ENCODE peak calls at places on chromosomes 12 and 14, in nine cellular contexts. One of them, this sample, is unnamed.

GRCh38 chr14:69886843-69887242 is 7.6 kb downstream of the SMOC1 start:
- DNase-seq in neuronal stem cell: no peak
- DNase-seq in caudate nucleus: no peak
- DNase-seq in uterus: no peak
- DNase-seq in mammary epithelial cell: peak; percentile 80
- DNase-seq in aorta: no peak
- DNase-seq in fibroblast of lung: peak; percentile 30
- DNase-seq in spleen: no peak
- DNase-seq in neural progenitor cell: no peak
- DNase-seq in this sample: no peak

GRCh38 chr12:64893961-64894360 is 69.5 kb downstream of the TBC1D30 start:
- DNase-seq in mammary epithelial cell: peak; percentile 26
- DNase-seq in fibroblast of lung: peak; percentile 69
- DNase-seq in spleen: no peak
- DNase-seq in uterus: no peak
- DNase-seq in aorta: no peak
- DNase-seq in caudate nucleus: no peak
- DNase-seq in neural progenitor cell: no peak
- DNase-seq in neuronal stem cell: no peak
- DNase-seq in this sample: no peak

GRCh38 chr12:100503228-100503628 is 29.6 kb downstream of the NR1H4 start:
- DNase-seq in fibroblast of lung: no peak
- DNase-seq in aorta: no peak
- DNase-seq in caudate nucleus: no peak
- DNase-seq in spleen: no peak
- DNase-seq in uterus: no peak
- DNase-seq in mammary epithelial cell: no peak
- DNase-seq in neuronal stem cell: no peak
- DNase-seq in neural progenitor cell: no peak
- DNase-seq in this sample: no peak

GRCh38 chr14:58864751-58865519 is 227.2 kb downstream of the DACT1 start:
- DNase-seq in caudate nucleus: no peak
- DNase-seq in neural progenitor cell: no peak
- DNase-seq in aorta: no peak
- DNase-seq in fibroblast of lung: peak; percentile 87
- DNase-seq in neuronal stem cell: no peak
- DNase-seq in spleen: no peak
- DNase-seq in uterus: no peak
- DNase-seq in mammary epithelial cell: no peak
- DNase-seq in this sample: no peak

GRCh38 chr14:75428230-75429104 is 645 bp downstream of the JDP2 start:
- DNase-seq in uterus: peak; percentile 55
- DNase-seq in mammary epithelial cell: peak; percentile 23
- DNase-seq in aorta: peak; percentile 76
- DNase-seq in spleen: peak; percentile 90
- DNase-seq in neuronal stem cell: no peak
- DNase-seq in fibroblast of lung: peak; percentile 32
- DNase-seq in neural progenitor cell: no peak
- DNase-seq in caudate nucleus: peak; percentile 59
- DNase-seq in this sample: peak; percentile 10

GRCh38 chr12:109840349-109841073 is 7.3 kb upstream of the TRPV4 start:
- DNase-seq in mammary epithelial cell: peak; percentile 90
- DNase-seq in fibroblast of lung: no peak
- DNase-seq in neural progenitor cell: peak; percentile 48
- DNase-seq in spleen: no peak
- DNase-seq in uterus: no peak
- DNase-seq in aorta: no peak
- DNase-seq in caudate nucleus: no peak
- DNase-seq in neuronal stem cell: no peak
- DNase-seq in this sample: no peak

GRCh38 chr14:95044463-95045254 is 112.7 kb downstream of the DICER1 start:
- DNase-seq in mammary epithelial cell: no peak
- DNase-seq in neuronal stem cell: no peak
- DNase-seq in neural progenitor cell: no peak
- DNase-seq in spleen: peak; percentile 56
- DNase-seq in caudate nucleus: no peak
- DNase-seq in aorta: no peak
- DNase-seq in uterus: peak; percentile 7
- DNase-seq in fibroblast of lung: no peak
- DNase-seq in this sample: no peak

GRCh38 chr12:27530157-27530922 is 6.3 kb downstream of the PPFIBP1 start:
- DNase-seq in caudate nucleus: no peak
- DNase-seq in neuronal stem cell: no peak
- DNase-seq in uterus: no peak
- DNase-seq in spleen: no peak
- DNase-seq in neural progenitor cell: peak; percentile 25
- DNase-seq in aorta: no peak
- DNase-seq in fibroblast of lung: no peak
- DNase-seq in mammary epithelial cell: no peak
- DNase-seq in this sample: no peak

GRCh38 chr12:49537709-49538601 is 875 bp upstream of the KCNH3 start:
- DNase-seq in fibroblast of lung: no peak
- DNase-seq in neural progenitor cell: peak; percentile 76
- DNase-seq in aorta: no peak
- DNase-seq in mammary epithelial cell: no peak
- DNase-seq in neuronal stem cell: no peak
- DNase-seq in spleen: peak; percentile 78
- DNase-seq in caudate nucleus: peak; percentile 64
- DNase-seq in uterus: no peak
- DNase-seq in this sample: no peak

GRCh38 chr12:29282452-29282851 is 98.5 kb downstream of the ERGIC2 start:
- DNase-seq in mammary epithelial cell: no peak
- DNase-seq in aorta: no peak
- DNase-seq in uterus: no peak
- DNase-seq in neural progenitor cell: no peak
- DNase-seq in neuronal stem cell: no peak
- DNase-seq in fibroblast of lung: peak; percentile 49
- DNase-seq in caudate nucleus: no peak
- DNase-seq in spleen: no peak
- DNase-seq in this sample: no peak

GRCh38 chr12:96164951-96165858 is 29.0 kb upstream of the ELK3 start:
- DNase-seq in spleen: peak; percentile 76
- DNase-seq in neural progenitor cell: no peak
- DNase-seq in aorta: no peak
- DNase-seq in uterus: no peak
- DNase-seq in mammary epithelial cell: no peak
- DNase-seq in neuronal stem cell: no peak
- DNase-seq in caudate nucleus: no peak
- DNase-seq in fibroblast of lung: no peak
- DNase-seq in this sample: no peak

GRCh38 chr12:18689781-18690180 is 48.0 kb downstream of the PLCZ1 start:
- DNase-seq in neural progenitor cell: no peak
- DNase-seq in spleen: no peak
- DNase-seq in mammary epithelial cell: no peak
- DNase-seq in aorta: no peak
- DNase-seq in fibroblast of lung: no peak
- DNase-seq in caudate nucleus: no peak
- DNase-seq in neuronal stem cell: no peak
- DNase-seq in uterus: no peak
- DNase-seq in this sample: no peak

GRCh38 chr14:22597771-22598098 is 365 bp upstream of the ABHD4 start:
- DNase-seq in neural progenitor cell: no peak
- DNase-seq in aorta: no peak
- DNase-seq in uterus: no peak
- DNase-seq in spleen: no peak
- DNase-seq in mammary epithelial cell: no peak
- DNase-seq in fibroblast of lung: no peak
- DNase-seq in caudate nucleus: no peak
- DNase-seq in neuronal stem cell: no peak
- DNase-seq in this sample: no peak

GRCh38 chr14:68762944-68763831 is 29.7 kb downstream of the ZFP36L1 start:
- DNase-seq in caudate nucleus: no peak
- DNase-seq in neural progenitor cell: peak; percentile 58
- DNase-seq in uterus: peak; percentile 95
- DNase-seq in spleen: peak; percentile 83
- DNase-seq in mammary epithelial cell: peak; percentile 34
- DNase-seq in fibroblast of lung: peak; percentile 75
- DNase-seq in aorta: peak; percentile 80
- DNase-seq in neuronal stem cell: peak; percentile 33
- DNase-seq in this sample: no peak

GRCh38 chr12:113551563-113551962 is 79.9 kb upstream of the LHX5 start:
- DNase-seq in fibroblast of lung: no peak
- DNase-seq in uterus: no peak
- DNase-seq in mammary epithelial cell: no peak
- DNase-seq in neuronal stem cell: no peak
- DNase-seq in neural progenitor cell: no peak
- DNase-seq in spleen: no peak
- DNase-seq in aorta: no peak
- DNase-seq in caudate nucleus: no peak
- DNase-seq in this sample: no peak

GRCh38 chr12:38137716-38138115 is 178.9 kb upstream of the ALG10B start:
- DNase-seq in mammary epithelial cell: no peak
- DNase-seq in uterus: no peak
- DNase-seq in spleen: no peak
- DNase-seq in neural progenitor cell: no peak
- DNase-seq in neuronal stem cell: no peak
- DNase-seq in caudate nucleus: no peak
- DNase-seq in fibroblast of lung: no peak
- DNase-seq in aorta: no peak
- DNase-seq in this sample: no peak

GRCh38 chr14:74510955-74511354 is 17.4 kb downstream of the ISCA2 start:
- DNase-seq in fibroblast of lung: peak; percentile 66
- DNase-seq in caudate nucleus: no peak
- DNase-seq in spleen: peak; percentile 60
- DNase-seq in neuronal stem cell: no peak
- DNase-seq in uterus: no peak
- DNase-seq in aorta: peak; percentile 73
- DNase-seq in mammary epithelial cell: peak; percentile 85
- DNase-seq in neural progenitor cell: no peak
- DNase-seq in this sample: no peak

DNA sequence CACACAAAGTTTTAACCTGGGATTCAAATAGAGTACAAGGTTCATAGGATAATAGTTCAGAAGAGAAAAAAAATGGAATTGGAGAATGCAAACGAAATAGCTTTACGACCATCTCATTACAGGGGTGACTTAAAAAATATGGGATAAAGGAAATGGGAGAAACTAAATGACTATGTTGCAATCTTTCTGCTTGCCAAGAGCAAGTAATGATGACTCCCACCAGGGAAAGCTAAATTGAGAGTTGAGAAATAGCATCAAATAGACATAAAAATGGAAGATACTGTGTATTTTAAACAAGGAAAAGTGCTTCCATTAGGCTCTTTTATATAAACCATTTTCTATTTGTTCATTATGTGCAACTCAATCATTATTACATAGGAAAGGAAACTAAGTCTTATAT is 155.7 kb upstream of the ATXN7L3B start:
- DNase-seq in neuronal stem cell: no peak
- DNase-seq in caudate nucleus: no peak
- DNase-seq in uterus: no peak
- DNase-seq in aorta: no peak
- DNase-seq in fibroblast of lung: no peak
- DNase-seq in neural progenitor cell: no peak
- DNase-seq in mammary epithelial cell: no peak
- DNase-seq in spleen: no peak
- DNase-seq in this sample: no peak
- H3K27ac ChIP-seq in neuronal stem cell: no peak overlapping the region
- H3K27ac ChIP-seq in caudate nucleus: no peak overlapping the region
- H3K27ac ChIP-seq in uterus: no peak overlapping the region
- H3K27ac ChIP-seq in aorta: no peak overlapping the region
- H3K27ac ChIP-seq in fibroblast of lung: no peak overlapping the region
- H3K27ac ChIP-seq in neural progenitor cell: no peak overlapping the region
- H3K27ac ChIP-seq in mammary epithelial cell: no peak overlapping the region
- H3K27ac ChIP-seq in spleen: no peak overlapping the region
- H3K27ac ChIP-seq in this sample: no peak overlapping the region

DNA sequence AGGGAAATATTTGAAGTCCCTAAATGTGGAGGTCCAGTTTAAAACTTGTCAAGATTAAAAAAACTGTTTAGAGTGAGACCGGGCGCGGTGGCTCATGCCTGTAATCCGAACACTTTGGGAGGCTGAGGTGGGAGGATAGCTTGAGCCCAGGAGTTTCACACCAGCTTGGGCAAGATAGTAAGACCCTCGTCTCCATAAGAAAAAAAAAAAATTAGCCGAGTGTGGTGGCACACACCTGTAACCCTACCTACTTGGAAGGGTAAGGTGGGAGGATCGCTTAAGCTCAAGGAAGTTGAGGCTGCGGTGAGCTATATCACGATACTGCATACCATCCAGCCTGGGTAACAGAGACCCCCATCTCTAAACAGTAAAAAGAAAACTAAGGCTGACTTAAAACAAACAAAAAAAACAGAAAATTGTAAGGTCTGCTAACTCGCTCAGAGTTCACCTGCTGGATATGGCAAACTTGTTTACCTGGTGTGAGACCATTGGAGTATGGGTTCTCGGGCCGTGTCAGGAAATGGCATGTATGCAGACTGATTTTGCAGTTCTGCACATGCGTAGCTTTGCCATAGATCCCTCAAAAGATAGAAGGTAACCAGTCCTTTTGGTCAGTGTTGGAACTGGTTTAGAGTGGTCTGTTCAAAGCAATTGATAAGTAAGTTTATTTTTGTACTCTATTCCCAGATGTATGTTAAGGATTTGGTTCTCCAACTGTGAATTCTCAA is 2.1 kb downstream of the RNF10 start:
- DNase-seq in mammary epithelial cell: no peak
- DNase-seq in aorta: no peak
- DNase-seq in uterus: no peak
- DNase-seq in neural progenitor cell: no peak
- DNase-seq in spleen: no peak
- DNase-seq in neuronal stem cell: no peak
- DNase-seq in fibroblast of lung: no peak
- DNase-seq in caudate nucleus: no peak
- DNase-seq in this sample: no peak
- H3K27ac ChIP-seq in mammary epithelial cell: no peak overlapping the region
- H3K27ac ChIP-seq in aorta: peak overlapping the region; percentile 28
- H3K27ac ChIP-seq in uterus: peak overlapping the region; percentile 92
- H3K27ac ChIP-seq in neural progenitor cell: no peak overlapping the region
- H3K27ac ChIP-seq in spleen: peak overlapping the region; percentile 99
- H3K27ac ChIP-seq in neuronal stem cell: no peak overlapping the region
- H3K27ac ChIP-seq in fibroblast of lung: no peak overlapping the region
- H3K27ac ChIP-seq in caudate nucleus: no peak overlapping the region
- H3K27ac ChIP-seq in this sample: no peak overlapping the region

GRCh38 chr14:84323450-84323849 is 1206.5 kb upstream of the FLRT2 start:
- DNase-seq in caudate nucleus: no peak
- DNase-seq in aorta: no peak
- DNase-seq in neuronal stem cell: no peak
- DNase-seq in spleen: no peak
- DNase-seq in uterus: no peak
- DNase-seq in fibroblast of lung: no peak
- DNase-seq in mammary epithelial cell: no peak
- DNase-seq in neural progenitor cell: no peak
- DNase-seq in this sample: no peak
- H3K27ac ChIP-seq in caudate nucleus: no peak overlapping the region
- H3K27ac ChIP-seq in aorta: no peak overlapping the region
- H3K27ac ChIP-seq in neuronal stem cell: no peak overlapping the region
- H3K27ac ChIP-seq in spleen: peak overlapping the region; percentile 34
- H3K27ac ChIP-seq in uterus: no peak overlapping the region
- H3K27ac ChIP-seq in fibroblast of lung: no peak overlapping the region
- H3K27ac ChIP-seq in mammary epithelial cell: no peak overlapping the region
- H3K27ac ChIP-seq in neural progenitor cell: no peak overlapping the region
- H3K27ac ChIP-seq in this sample: no peak overlapping the region

DNA sequence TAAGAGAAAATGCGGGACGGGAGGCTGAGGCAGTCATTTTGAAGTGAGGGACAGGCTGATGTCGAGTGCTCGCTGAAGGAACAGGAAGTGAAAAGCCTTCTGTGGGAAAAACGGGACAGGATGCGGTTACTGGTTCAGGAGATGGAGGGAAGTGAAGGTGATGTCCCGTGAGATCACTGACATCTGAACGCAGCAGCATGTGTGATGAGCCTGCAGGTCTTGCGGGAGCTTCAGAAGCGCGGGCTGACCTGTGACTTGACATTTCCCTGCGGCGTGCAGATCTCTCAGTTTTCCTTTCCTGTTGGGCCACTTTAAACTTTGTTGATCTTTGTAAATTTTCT is 77.8 kb downstream of the DDX51 start:
- DNase-seq in aorta: no peak
- DNase-seq in mammary epithelial cell: no peak
- DNase-seq in caudate nucleus: no peak
- DNase-seq in spleen: peak; percentile 73
- DNase-seq in uterus: no peak
- DNase-seq in fibroblast of lung: no peak
- DNase-seq in neuronal stem cell: no peak
- DNase-seq in neural progenitor cell: no peak
- DNase-seq in this sample: no peak
- H3K27ac ChIP-seq in aorta: no peak overlapping the region
- H3K27ac ChIP-seq in mammary epithelial cell: no peak overlapping the region
- H3K27ac ChIP-seq in caudate nucleus: no peak overlapping the region
- H3K27ac ChIP-seq in spleen: peak overlapping the region; percentile 46
- H3K27ac ChIP-seq in uterus: no peak overlapping the region
- H3K27ac ChIP-seq in fibroblast of lung: no peak overlapping the region
- H3K27ac ChIP-seq in neuronal stem cell: no peak overlapping the region
- H3K27ac ChIP-seq in neural progenitor cell: no peak overlapping the region
- H3K27ac ChIP-seq in this sample: no peak overlapping the region

This sample was measured in substantia nigra.